ENCODE peak calls at places on chromosome 22, in five cellular contexts. X is mesendoderm, A is mesenchymal stem cell, K is IMR-90, S is H9. J is an unnamed sample.
A peak's percentile ranks its signal among the peaks of the same experiment; 100 is the strongest.

GRCh38 chr22:43789452-43789851 is 22.7 kb downstream of the EFCAB6 start:
- DNase-seq in X (no peak), A (peak; percentile 72), K (peak; percentile 99), S (no peak), J (no peak)

GRCh38 chr22:16866167-16866566 is 41.0 kb upstream of the XKR3 start:
- DNase-seq in X (no peak), A (no peak), K (no peak), S (no peak), J (no peak)

GRCh38 chr22:40567106-40567505 is 69.4 kb downstream of the MRTFA start:
- DNase-seq in X (no peak), A (no peak), K (peak; percentile 59), S (no peak), J (no peak)

GRCh38 chr22:39496131-39496838 is 5.8 kb upstream of the MIEF1 start:
- DNase-seq in X (peak; percentile 85), A (peak; percentile 82), K (peak; percentile 57), S (peak; percentile 77), J (peak; percentile 59)

GRCh38 chr22:48919187-48919590 is 908.5 kb downstream of the BRD1 start:
- DNase-seq in X (no peak), A (no peak), K (no peak), S (peak; percentile 29), J (peak; percentile 31)

GRCh38 chr22:19079691-19080090 is 42.5 kb downstream of the DGCR2 start:
- DNase-seq in X (no peak), A (no peak), K (no peak), S (no peak), J (no peak)

GRCh38 chr22:41444360-41445170 is 2.0 kb downstream of the TOB2 start:
- DNase-seq in X (peak; percentile 100), A (peak; percentile 99), K (peak; percentile 98), S (peak; percentile 99), J (peak; percentile 98)

GRCh38 chr22:19410941-19411689 is 20.4 kb downstream of the HIRA start:
- DNase-seq in X (no peak), A (no peak), K (no peak), S (no peak), J (no peak)

GRCh38 chr22:44311104-44311854 is 1.5 kb downstream of the SHISAL1 start:
- DNase-seq in X (no peak), A (no peak), K (no peak), S (no peak), J (no peak)

GRCh38 chr22:31451709-31452571 is 37.7 kb downstream of the EIF4ENIF1 start:
- DNase-seq in X (peak; percentile 60), A (peak; percentile 62), K (peak; percentile 59), S (no peak), J (no peak)

GRCh38 chr22:50723991-50724390 is 14.0 kb upstream of the ACR start:
- DNase-seq in X (no peak), A (no peak), K (peak; percentile 17), S (no peak), J (no peak)

GRCh38 chr22:19988331-19988808 is 28.3 kb downstream of the ARVCF start:
- DNase-seq in X (no peak), A (no peak), K (no peak), S (no peak), J (no peak)

GRCh38 chr22:24333301-24333700 is 62.7 kb downstream of the SPECC1L start:
- DNase-seq in X (no peak), A (no peak), K (peak; percentile 90), S (no peak), J (no peak)

GRCh38 chr22:44225812-44226211 is 45.1 kb downstream of the PARVG start:
- DNase-seq in X (no peak), A (no peak), K (no peak), S (no peak), J (no peak)

GRCh38 chr22:25745341-25746011 is 3.5 kb downstream of the MYO18B start:
- DNase-seq in X (no peak), A (peak; percentile 47), K (peak; percentile 58), S (no peak), J (no peak)

GRCh38 chr22:48663297-48663696 is 1164.4 kb downstream of the BRD1 start:
- DNase-seq in X (peak; percentile 77), A (no peak), K (no peak), S (peak; percentile 47), J (no peak)

GRCh38 chr22:27220349-27220748 is 563.0 kb downstream of the MIAT start:
- DNase-seq in X (no peak), A (peak; percentile 93), K (peak; percentile 89), S (no peak), J (no peak)

GRCh38 chr22:49236541-49237075 is 591.1 kb downstream of the BRD1 start:
- DNase-seq in X (no peak), A (no peak), K (no peak), S (peak; percentile 13), J (no peak)

GRCh38 chr22:25174888-25175411 is 24.7 kb upstream of the CRYBB3 start:
- DNase-seq in X (no peak), A (no peak), K (no peak), S (no peak), J (no peak)

GRCh38 chr22:48362736-48363404 is 1464.8 kb downstream of the BRD1 start:
- DNase-seq in X (no peak), A (no peak), K (no peak), S (no peak), J (no peak)

GRCh38 chr22:49885281-49885680 is 31.6 kb downstream of the ZBED4 start:
- DNase-seq in X (no peak), A (no peak), K (no peak), S (no peak), J (no peak)

GRCh38 chr22:42287174-42287890 is 16.9 kb upstream of the TCF20 start:
- DNase-seq in X (no peak), A (no peak), K (no peak), S (no peak), J (no peak)

GRCh38 chr22:20671409-20672081 is 102.4 kb upstream of the SERPIND1 start:
- DNase-seq in X (no peak), A (no peak), K (no peak), S (no peak), J (no peak)

GRCh38 chr22:21754523-21755128 is 19.0 kb upstream of the YPEL1 start:
- DNase-seq in X (peak; percentile 44), A (no peak), K (peak; percentile 12), S (no peak), J (no peak)

GRCh38 chr22:20131593-20131855 is at the start of gene ZDHHC8:
- DNase-seq in X (no peak), A (no peak), K (no peak), S (no peak), J (no peak)

GRCh38 chr22:41682033-41682807 is 6.4 kb downstream of the SNU13 start:
- DNase-seq in X (peak; percentile 89), A (peak; percentile 91), K (peak; percentile 88), S (peak; percentile 86), J (peak; percentile 66)

GRCh38 chr22:35275580-35275979 is 18.3 kb downstream of the HMGXB4 start:
- DNase-seq in X (no peak), A (no peak), K (peak; percentile 66), S (no peak), J (no peak)

GRCh38 chr22:26916236-26916635 is 258.8 kb downstream of the MIAT start:
- DNase-seq in X (no peak), A (no peak), K (no peak), S (no peak), J (no peak)

GRCh38 chr22:34850010-34850409 is 215.9 kb upstream of the ISX start:
- DNase-seq in X (peak; percentile 68), A (no peak), K (no peak), S (no peak), J (no peak)

GRCh38 chr22:50696799-50697561 is 24.4 kb downstream of the SHANK3 start:
- DNase-seq in X (peak; percentile 26), A (peak; percentile 33), K (no peak), S (peak; percentile 59), J (peak; percentile 48)

GRCh38 chr22:39952347-39952746 is 7.8 kb upstream of the TMA7B start:
- DNase-seq in X (no peak), A (no peak), K (no peak), S (no peak), J (no peak)

GRCh38 chr22:44354288-44354687 is 41.5 kb upstream of the SHISAL1 start:
- DNase-seq in X (no peak), A (no peak), K (no peak), S (no peak), J (no peak)

DNA sequence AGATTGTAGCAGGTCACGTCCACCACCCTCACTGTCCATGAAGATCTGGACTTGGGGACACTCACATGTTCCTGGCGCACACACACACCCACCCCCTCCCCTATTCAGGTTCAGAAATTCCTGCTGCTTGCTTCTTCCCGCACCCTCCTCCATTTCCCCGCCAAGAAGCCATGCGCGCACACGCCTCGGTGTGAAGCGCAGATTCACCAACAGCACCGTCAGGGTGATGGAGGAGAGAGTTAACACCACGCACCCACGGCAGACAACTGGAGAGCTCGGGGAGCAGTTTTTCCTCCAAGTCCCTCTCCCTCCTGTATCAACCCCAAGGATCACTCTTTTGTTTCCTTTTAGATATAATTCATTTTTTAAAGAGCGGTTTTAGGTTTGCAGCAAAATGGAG is 113.4 kb downstream of the BCR start:
- DNase-seq in X (no peak), A (no peak), K (no peak), S (no peak), J (no peak)
- H3K18ac ChIP-seq in X (no peak overlapping the region), A (no peak overlapping the region), K (no peak overlapping the region), S (no peak overlapping the region), J (no peak overlapping the region)

GRCh38 chr22:17969732-17970131 is 54.6 kb downstream of the MICAL3 start:
- DNase-seq in X (peak; percentile 76), A (peak; percentile 95), K (peak; percentile 99), S (no peak), J (no peak)
- H2BK120ac ChIP-seq in X (no peak overlapping the region), A (peak overlapping the region; percentile 1), K (peak overlapping the region; percentile 87), S (no peak overlapping the region), J (no peak overlapping the region)

GRCh38 chr22:46390652-46391301 is 55.3 kb downstream of the TRMU start:
- DNase-seq in X (peak; percentile 64), A (no peak), K (peak; percentile 65), S (no peak), J (no peak)

GRCh38 chr22:46389081-46389480 is 53.6 kb downstream of the TRMU start:
- DNase-seq in X (no peak), A (no peak), K (no peak), S (no peak), J (no peak)

GRCh38 chr22:46388647-46389046 is 53.1 kb downstream of the TRMU start:
- DNase-seq in X (no peak), A (no peak), K (no peak), S (no peak), J (no peak)

GRCh38 chr22:46391486-46392136 is 56.1 kb downstream of the TRMU start:
- DNase-seq in X (no peak), A (no peak), K (no peak), S (no peak), J (no peak)

GRCh38 chr22:46390105-46390651 is 54.7 kb downstream of the TRMU start:
- DNase-seq in X (no peak), A (no peak), K (no peak), S (no peak), J (no peak)
- H4K8ac ChIP-seq in X (no peak overlapping the region), A (no peak overlapping the region), K (no peak overlapping the region), S (no peak overlapping the region), J (no peak overlapping the region)

DNA sequence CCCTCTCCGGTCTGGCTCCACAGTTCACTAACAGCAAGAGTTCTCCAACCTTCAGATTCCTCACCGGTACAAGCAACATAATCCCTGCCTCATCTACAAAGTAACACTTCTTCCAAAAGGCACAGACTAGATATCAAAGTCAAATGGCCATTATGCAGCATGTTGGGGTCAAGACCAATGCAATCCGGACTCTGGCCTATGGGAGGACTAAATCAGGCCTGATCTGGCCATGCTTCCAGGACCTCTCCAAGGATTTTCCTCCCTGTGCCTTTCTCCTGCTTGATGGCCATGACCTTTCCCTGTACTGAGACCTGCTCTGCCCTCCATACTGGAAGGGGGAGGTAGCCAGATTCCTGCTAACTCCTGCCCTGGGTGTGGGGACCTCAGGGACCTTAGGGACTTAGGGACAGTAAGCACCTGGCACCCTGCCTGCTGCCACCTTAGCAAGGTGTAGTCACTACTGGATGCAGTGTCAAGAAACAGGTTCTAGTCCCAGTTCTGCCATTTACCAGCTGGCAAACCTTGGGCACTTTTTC is 6.7 kb downstream of the TBC1D10A start:
- DNase-seq in X (no peak), A (no peak), K (no peak), S (no peak), J (no peak)
- H3K18ac ChIP-seq in X (no peak overlapping the region), A (no peak overlapping the region), K (no peak overlapping the region), S (no peak overlapping the region), J (no peak overlapping the region)

J was measured in neuronal stem cell.